ENCODE peak calls at places on chromosomes 3 and 15, in four cellular contexts. One of them, this sample, is unnamed. For H3K9me3, the result is how much of the 10 kb centered on the place peaks cover.

GRCh38 chr3:72995337-72995736 is 1.3 kb upstream of the PPP4R2 start:
- DNase-seq in A673: no peak
- DNase-seq in hepatocyte: peak
- DNase-seq in CD4-positive, alpha-beta T cell: no peak
- DNase-seq in this sample: no peak

GRCh38 chr3:108099203-108099602 is 8.4 kb upstream of the CD47 start:
- DNase-seq in A673: no peak
- DNase-seq in hepatocyte: no peak
- DNase-seq in CD4-positive, alpha-beta T cell: no peak
- DNase-seq in this sample: no peak

GRCh38 chr3:12294885-12295580 is 6.2 kb downstream of the PPARG start:
- DNase-seq in A673: no peak
- DNase-seq in hepatocyte: peak
- DNase-seq in CD4-positive, alpha-beta T cell: no peak
- DNase-seq in this sample: no peak

GRCh38 chr3:45139372-45139894 is 6.7 kb downstream of the CDCP1 start:
- DNase-seq in A673: no peak
- DNase-seq in hepatocyte: no peak
- DNase-seq in CD4-positive, alpha-beta T cell: no peak
- DNase-seq in this sample: no peak

GRCh38 chr3:70000563-70001081 is 1.1 kb downstream of the SAMMSON start:
- DNase-seq in A673: no peak
- DNase-seq in hepatocyte: peak
- DNase-seq in CD4-positive, alpha-beta T cell: no peak
- DNase-seq in this sample: no peak

GRCh38 chr15:38796589-38796988 is 232.0 kb upstream of the RASGRP1 start:
- DNase-seq in A673: no peak
- DNase-seq in hepatocyte: no peak
- DNase-seq in CD4-positive, alpha-beta T cell: no peak
- DNase-seq in this sample: no peak

GRCh38 chr15:80404057-80404718 is at the start of gene ARNT2:
- DNase-seq in A673: no peak
- DNase-seq in hepatocyte: peak
- DNase-seq in CD4-positive, alpha-beta T cell: no peak
- DNase-seq in this sample: no peak

GRCh38 chr3:160224256-160224655 is 966 bp upstream of the C3orf80 start:
- DNase-seq in A673: no peak
- DNase-seq in hepatocyte: no peak
- DNase-seq in CD4-positive, alpha-beta T cell: no peak
- DNase-seq in this sample: no peak

GRCh38 chr3:41418961-41419691 is 219.8 kb downstream of the CTNNB1 start:
- DNase-seq in A673: no peak
- DNase-seq in hepatocyte: no peak
- DNase-seq in CD4-positive, alpha-beta T cell: no peak
- DNase-seq in this sample: no peak

GRCh38 chr3:128297401-128298138 is 144.3 kb downstream of the EEFSEC start:
- DNase-seq in A673: peak
- DNase-seq in hepatocyte: no peak
- DNase-seq in CD4-positive, alpha-beta T cell: no peak
- DNase-seq in this sample: no peak

GRCh38 chr3:94429517-94429916 is 366.7 kb downstream of the NSUN3 start:
- DNase-seq in A673: no peak
- DNase-seq in hepatocyte: no peak
- DNase-seq in CD4-positive, alpha-beta T cell: no peak
- DNase-seq in this sample: no peak

GRCh38 chr3:126135398-126136076 is 44.8 kb downstream of the ALDH1L1 start:
- DNase-seq in A673: no peak
- DNase-seq in hepatocyte: no peak
- DNase-seq in CD4-positive, alpha-beta T cell: no peak
- DNase-seq in this sample: no peak

GRCh38 chr3:34463414-34463813 is 665.0 kb downstream of the PDCD6IP start:
- DNase-seq in A673: no peak
- DNase-seq in hepatocyte: no peak
- DNase-seq in CD4-positive, alpha-beta T cell: no peak
- DNase-seq in this sample: no peak
- H3K9me3 ChIP-seq in A673: under half
- H3K9me3 ChIP-seq in hepatocyte: under half
- H3K9me3 ChIP-seq in CD4-positive, alpha-beta T cell: under half
- H3K9me3 ChIP-seq in this sample: under half

DNA sequence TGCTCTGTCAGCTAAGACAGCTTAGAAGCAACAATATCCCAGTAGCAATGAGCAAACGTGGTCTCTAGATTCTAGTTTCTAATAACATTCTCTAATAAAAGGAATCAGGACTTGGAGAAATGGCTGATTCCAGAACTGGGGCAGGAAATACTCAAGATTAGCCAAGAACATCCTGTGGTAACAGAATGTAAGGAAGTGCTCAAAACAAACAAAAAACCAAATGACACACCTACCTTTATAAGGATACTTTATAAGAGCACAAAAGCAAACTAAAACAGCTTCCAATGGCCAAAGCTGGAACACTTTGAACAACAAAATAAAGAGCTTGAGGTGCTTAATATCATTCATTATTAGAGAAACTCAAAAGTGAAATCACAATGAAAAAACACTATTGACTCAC is 33.1 kb upstream of the EIF5A2 start:
- DNase-seq in A673: no peak
- DNase-seq in hepatocyte: no peak
- DNase-seq in CD4-positive, alpha-beta T cell: no peak
- DNase-seq in this sample: no peak
- H3K9me3 ChIP-seq in A673: under half
- H3K9me3 ChIP-seq in hepatocyte: under half
- H3K9me3 ChIP-seq in CD4-positive, alpha-beta T cell: under half
- H3K9me3 ChIP-seq in this sample: under half

DNA sequence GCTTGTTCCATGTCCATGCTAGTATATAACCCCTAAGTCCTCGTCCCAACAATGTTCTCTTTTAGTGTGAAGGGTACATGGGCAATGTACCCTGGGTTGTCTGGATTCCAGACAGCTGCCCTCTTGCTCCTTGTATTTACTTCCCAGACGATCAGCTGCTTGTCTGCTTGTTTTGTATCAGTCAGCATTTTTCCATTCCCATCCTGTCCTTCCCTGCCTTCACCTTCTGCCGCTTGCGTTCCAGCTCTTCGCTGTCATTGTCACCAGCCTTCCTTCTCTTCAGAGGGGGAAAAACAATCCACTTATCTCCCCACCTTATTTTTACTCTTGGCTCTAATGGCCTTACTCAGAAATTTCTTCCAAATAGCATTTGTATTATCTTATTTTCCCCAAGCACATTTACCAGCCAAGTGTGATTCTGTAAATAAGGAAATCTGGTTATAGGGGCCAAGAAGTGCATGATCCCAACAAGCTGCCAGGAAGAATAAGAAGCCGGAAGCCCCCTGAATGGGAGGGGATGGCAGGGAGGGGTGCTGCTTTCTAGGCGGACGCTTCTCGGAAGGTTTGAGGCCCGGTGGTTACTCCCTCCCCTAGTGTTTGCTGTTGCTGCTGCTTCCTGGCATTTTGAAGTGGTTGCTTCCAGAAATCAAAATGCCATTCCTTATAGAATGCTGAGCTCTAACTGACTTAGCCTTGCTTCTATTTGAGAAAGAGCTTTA is 497.6 kb downstream of the NTRK3 start:
- DNase-seq in A673: no peak
- DNase-seq in hepatocyte: no peak
- DNase-seq in CD4-positive, alpha-beta T cell: no peak
- DNase-seq in this sample: no peak
- H3K9me3 ChIP-seq in A673: under half
- H3K9me3 ChIP-seq in hepatocyte: under half
- H3K9me3 ChIP-seq in CD4-positive, alpha-beta T cell: under half
- H3K9me3 ChIP-seq in this sample: under half

DNA sequence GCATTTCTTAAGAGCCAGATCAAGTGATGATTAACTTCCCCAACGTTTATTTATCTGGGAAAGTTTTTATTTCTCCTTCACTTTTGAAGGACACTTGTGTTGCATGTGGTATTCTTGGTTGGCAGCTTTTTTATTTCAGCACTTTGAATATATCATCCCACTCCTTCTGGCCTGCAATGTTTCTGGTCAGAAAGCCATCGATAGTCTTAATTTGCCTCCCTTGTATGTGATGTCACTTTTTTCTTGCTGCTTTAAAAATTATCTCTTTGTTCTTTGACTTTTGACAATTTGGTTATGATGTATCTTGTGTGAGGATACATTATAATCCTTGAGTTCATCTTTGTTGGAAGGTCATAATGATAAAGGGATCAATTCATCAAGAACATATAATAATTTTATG is 503.2 kb downstream of the OTOL1 start:
- DNase-seq in A673: no peak
- DNase-seq in hepatocyte: no peak
- DNase-seq in CD4-positive, alpha-beta T cell: no peak
- DNase-seq in this sample: no peak
- H3K9me3 ChIP-seq in A673: under half
- H3K9me3 ChIP-seq in hepatocyte: under half
- H3K9me3 ChIP-seq in CD4-positive, alpha-beta T cell: under half
- H3K9me3 ChIP-seq in this sample: under half

GRCh38 chr15:86772369-86773059 is 692.8 kb downstream of the AGBL1 start:
- DNase-seq in A673: no peak
- DNase-seq in hepatocyte: peak
- DNase-seq in CD4-positive, alpha-beta T cell: no peak
- DNase-seq in this sample: no peak

GRCh38 chr15:86776120-86776519 is 696.4 kb downstream of the AGBL1 start:
- DNase-seq in A673: no peak
- DNase-seq in hepatocyte: no peak
- DNase-seq in CD4-positive, alpha-beta T cell: no peak
- DNase-seq in this sample: no peak

GRCh38 chr15:86773766-86774165 is 694.1 kb downstream of the AGBL1 start:
- DNase-seq in A673: no peak
- DNase-seq in hepatocyte: no peak
- DNase-seq in CD4-positive, alpha-beta T cell: no peak
- DNase-seq in this sample: no peak
- H3K9me3 ChIP-seq in A673: under half
- H3K9me3 ChIP-seq in hepatocyte: under half
- H3K9me3 ChIP-seq in CD4-positive, alpha-beta T cell: under half
- H3K9me3 ChIP-seq in this sample: under half

GRCh38 chr3:6844723-6845122 is 16.2 kb upstream of the GRM7 start:
- DNase-seq in A673: no peak
- DNase-seq in hepatocyte: no peak
- DNase-seq in CD4-positive, alpha-beta T cell: no peak
- DNase-seq in this sample: no peak
- H3K9me3 ChIP-seq in A673: under half
- H3K9me3 ChIP-seq in hepatocyte: under half
- H3K9me3 ChIP-seq in CD4-positive, alpha-beta T cell: under half
- H3K9me3 ChIP-seq in this sample: under half